ENCODE peak calls at places on chromosomes 5 and 9, in seven cellular contexts. One of them, this sample, is unnamed.
A peak's percentile ranks its signal among the peaks of the same experiment; 100 is the strongest.

GRCh38 chr5:138029944-138030343 is 2.9 kb downstream of the FAM13B start:
- DNase-seq in lower lobe of right lung: no peak
- DNase-seq in prostate gland: no peak
- DNase-seq in CD8-positive, alpha-beta T cell: no peak
- DNase-seq in A673: no peak
- DNase-seq in mucosa of descending colon: no peak
- DNase-seq in heart right ventricle: no peak
- DNase-seq in this sample: no peak

GRCh38 chr5:54743997-54744788 is 226.6 kb downstream of the SNX18 start:
- DNase-seq in lower lobe of right lung: peak; percentile 54
- DNase-seq in prostate gland: no peak
- DNase-seq in CD8-positive, alpha-beta T cell: peak; percentile 66
- DNase-seq in A673: peak; percentile 74
- DNase-seq in mucosa of descending colon: peak; percentile 35
- DNase-seq in heart right ventricle: no peak
- DNase-seq in this sample: no peak

GRCh38 chr5:55338810-55339243 is 31.0 kb downstream of the MTREX start:
- DNase-seq in lower lobe of right lung: no peak
- DNase-seq in prostate gland: no peak
- DNase-seq in CD8-positive, alpha-beta T cell: no peak
- DNase-seq in A673: no peak
- DNase-seq in mucosa of descending colon: no peak
- DNase-seq in heart right ventricle: no peak
- DNase-seq in this sample: no peak

GRCh38 chr9:536597-537511 is 304.6 kb upstream of the DMRT1 start:
- DNase-seq in lower lobe of right lung: no peak
- DNase-seq in prostate gland: no peak
- DNase-seq in CD8-positive, alpha-beta T cell: no peak
- DNase-seq in A673: no peak
- DNase-seq in mucosa of descending colon: no peak
- DNase-seq in heart right ventricle: no peak
- DNase-seq in this sample: no peak

GRCh38 chr5:308672-309271 is 12.7 kb upstream of the AHRR start:
- DNase-seq in lower lobe of right lung: no peak
- DNase-seq in prostate gland: no peak
- DNase-seq in CD8-positive, alpha-beta T cell: no peak
- DNase-seq in A673: peak; percentile 32
- DNase-seq in mucosa of descending colon: no peak
- DNase-seq in heart right ventricle: no peak
- DNase-seq in this sample: no peak

GRCh38 chr9:113650207-113651131 is 186.9 kb downstream of the RGS3 start:
- DNase-seq in lower lobe of right lung: no peak
- DNase-seq in prostate gland: no peak
- DNase-seq in CD8-positive, alpha-beta T cell: no peak
- DNase-seq in A673: no peak
- DNase-seq in mucosa of descending colon: no peak
- DNase-seq in heart right ventricle: no peak
- DNase-seq in this sample: no peak

GRCh38 chr5:59020611-59021285 is 437.9 kb downstream of the RAB3C start:
- DNase-seq in lower lobe of right lung: no peak
- DNase-seq in prostate gland: no peak
- DNase-seq in CD8-positive, alpha-beta T cell: no peak
- DNase-seq in A673: no peak
- DNase-seq in mucosa of descending colon: no peak
- DNase-seq in heart right ventricle: no peak
- DNase-seq in this sample: no peak

GRCh38 chr5:143826909-143827514 is 15.1 kb downstream of the HMHB1 start:
- DNase-seq in lower lobe of right lung: no peak
- DNase-seq in prostate gland: no peak
- DNase-seq in CD8-positive, alpha-beta T cell: no peak
- DNase-seq in A673: no peak
- DNase-seq in mucosa of descending colon: no peak
- DNase-seq in heart right ventricle: no peak
- DNase-seq in this sample: peak; percentile 19

GRCh38 chr5:37738057-37738691 is 101.7 kb downstream of the GDNF start:
- DNase-seq in lower lobe of right lung: no peak
- DNase-seq in prostate gland: no peak
- DNase-seq in CD8-positive, alpha-beta T cell: no peak
- DNase-seq in A673: peak; percentile 86
- DNase-seq in mucosa of descending colon: no peak
- DNase-seq in heart right ventricle: no peak
- DNase-seq in this sample: peak; percentile 75

GRCh38 chr5:43305948-43306563 is 7.2 kb downstream of the HMGCS1 start:
- DNase-seq in lower lobe of right lung: no peak
- DNase-seq in prostate gland: peak; percentile 50
- DNase-seq in CD8-positive, alpha-beta T cell: no peak
- DNase-seq in A673: peak; percentile 80
- DNase-seq in mucosa of descending colon: no peak
- DNase-seq in heart right ventricle: no peak
- DNase-seq in this sample: peak; percentile 46

GRCh38 chr5:97136471-97136870 is 5.9 kb downstream of the LIX1 start:
- DNase-seq in lower lobe of right lung: no peak
- DNase-seq in prostate gland: no peak
- DNase-seq in CD8-positive, alpha-beta T cell: no peak
- DNase-seq in A673: no peak
- DNase-seq in mucosa of descending colon: no peak
- DNase-seq in heart right ventricle: no peak
- DNase-seq in this sample: no peak

GRCh38 chr5:97135868-97136267 is 6.5 kb downstream of the LIX1 start:
- DNase-seq in lower lobe of right lung: no peak
- DNase-seq in prostate gland: no peak
- DNase-seq in CD8-positive, alpha-beta T cell: no peak
- DNase-seq in A673: no peak
- DNase-seq in mucosa of descending colon: no peak
- DNase-seq in heart right ventricle: no peak
- DNase-seq in this sample: no peak

GRCh38 chr5:97131139-97131710 is 11.2 kb downstream of the LIX1 start:
- DNase-seq in lower lobe of right lung: no peak
- DNase-seq in prostate gland: no peak
- DNase-seq in CD8-positive, alpha-beta T cell: no peak
- DNase-seq in A673: no peak
- DNase-seq in mucosa of descending colon: no peak
- DNase-seq in heart right ventricle: no peak
- DNase-seq in this sample: no peak

GRCh38 chr5:97133106-97133505 is 9.3 kb downstream of the LIX1 start:
- DNase-seq in lower lobe of right lung: no peak
- DNase-seq in prostate gland: no peak
- DNase-seq in CD8-positive, alpha-beta T cell: no peak
- DNase-seq in A673: no peak
- DNase-seq in mucosa of descending colon: no peak
- DNase-seq in heart right ventricle: no peak
- DNase-seq in this sample: no peak

DNA sequence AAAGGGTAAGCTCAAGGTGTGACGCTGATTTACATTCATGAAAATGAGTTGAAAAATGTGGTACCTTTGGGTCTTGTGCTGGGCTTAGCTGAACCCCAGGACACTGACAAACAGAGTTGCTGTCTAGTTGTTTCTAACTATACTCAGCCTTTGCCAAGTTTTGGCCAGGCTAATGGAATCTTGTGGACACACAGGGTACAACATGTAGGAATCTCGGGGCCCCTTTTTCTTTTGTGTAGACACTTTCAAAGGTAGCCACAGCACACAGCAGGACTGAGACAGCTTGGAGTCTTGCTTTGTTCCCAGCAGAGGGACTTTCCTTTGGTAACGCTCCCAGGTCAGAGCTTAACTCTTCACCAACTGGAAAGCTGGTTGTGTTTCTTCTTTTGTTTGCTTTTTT is 7.8 kb downstream of the LIX1 start:
- DNase-seq in lower lobe of right lung: no peak
- DNase-seq in prostate gland: no peak
- DNase-seq in CD8-positive, alpha-beta T cell: no peak
- DNase-seq in A673: no peak
- DNase-seq in mucosa of descending colon: no peak
- DNase-seq in heart right ventricle: no peak
- DNase-seq in this sample: no peak
- H3K4me3 ChIP-seq in lower lobe of right lung: no peak overlapping the region
- H3K4me3 ChIP-seq in prostate gland: no peak overlapping the region
- H3K4me3 ChIP-seq in CD8-positive, alpha-beta T cell: no peak overlapping the region
- H3K4me3 ChIP-seq in A673: no peak overlapping the region
- H3K4me3 ChIP-seq in mucosa of descending colon: no peak overlapping the region
- H3K4me3 ChIP-seq in heart right ventricle: no peak overlapping the region
- H3K4me3 ChIP-seq in this sample: no peak overlapping the region

DNA sequence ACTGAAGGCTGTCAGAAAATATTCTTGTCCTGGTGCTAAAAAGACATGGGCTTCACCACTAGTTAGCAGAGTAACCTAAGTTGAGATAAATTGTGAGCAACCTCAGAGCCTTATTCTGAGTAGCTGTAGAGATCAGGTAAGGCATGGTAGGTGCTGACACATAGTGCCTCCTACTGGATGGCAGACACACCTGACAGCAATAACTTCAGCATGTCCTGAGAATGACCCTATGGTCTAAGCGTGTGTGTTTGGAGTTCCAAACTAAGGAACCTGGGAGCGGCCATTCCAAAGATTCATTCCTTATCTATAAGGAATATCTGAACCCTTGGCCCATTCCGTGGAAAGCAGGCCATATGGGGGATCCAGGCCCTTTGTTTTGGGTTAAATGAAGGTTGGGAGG is 46.0 kb downstream of the SLC28A3 start:
- DNase-seq in lower lobe of right lung: no peak
- DNase-seq in prostate gland: no peak
- DNase-seq in CD8-positive, alpha-beta T cell: no peak
- DNase-seq in A673: no peak
- DNase-seq in mucosa of descending colon: no peak
- DNase-seq in heart right ventricle: no peak
- DNase-seq in this sample: no peak
- TF ChIP-seq CTCF in lower lobe of right lung: no peak
- TF ChIP-seq CTCF in prostate gland: no peak
- TF ChIP-seq CTCF in CD8-positive, alpha-beta T cell: no peak
- TF ChIP-seq CTCF in A673: peak; percentile 29
- TF ChIP-seq CTCF in mucosa of descending colon: no peak
- TF ChIP-seq CTCF in heart right ventricle: no peak
- TF ChIP-seq CTCF in this sample: peak; percentile 57

GRCh38 chr9:133863193-133863592 is 125.0 kb upstream of the SARDH start:
- DNase-seq in lower lobe of right lung: no peak
- DNase-seq in prostate gland: no peak
- DNase-seq in CD8-positive, alpha-beta T cell: no peak
- DNase-seq in A673: no peak
- DNase-seq in mucosa of descending colon: no peak
- DNase-seq in heart right ventricle: no peak
- DNase-seq in this sample: peak; percentile 75

GRCh38 chr9:133862585-133863041 is 124.5 kb upstream of the SARDH start:
- DNase-seq in lower lobe of right lung: peak; percentile 78
- DNase-seq in prostate gland: no peak
- DNase-seq in CD8-positive, alpha-beta T cell: no peak
- DNase-seq in A673: no peak
- DNase-seq in mucosa of descending colon: no peak
- DNase-seq in heart right ventricle: peak; percentile 45
- DNase-seq in this sample: no peak

GRCh38 chr9:133858771-133859170 is 120.6 kb upstream of the SARDH start:
- DNase-seq in lower lobe of right lung: no peak
- DNase-seq in prostate gland: no peak
- DNase-seq in CD8-positive, alpha-beta T cell: no peak
- DNase-seq in A673: no peak
- DNase-seq in mucosa of descending colon: no peak
- DNase-seq in heart right ventricle: no peak
- DNase-seq in this sample: no peak

GRCh38 chr9:133861692-133862091 is 123.5 kb upstream of the SARDH start:
- DNase-seq in lower lobe of right lung: no peak
- DNase-seq in prostate gland: no peak
- DNase-seq in CD8-positive, alpha-beta T cell: no peak
- DNase-seq in A673: no peak
- DNase-seq in mucosa of descending colon: no peak
- DNase-seq in heart right ventricle: no peak
- DNase-seq in this sample: no peak

GRCh38 chr9:133861103-133861502 is 123.0 kb upstream of the SARDH start:
- DNase-seq in lower lobe of right lung: no peak
- DNase-seq in prostate gland: no peak
- DNase-seq in CD8-positive, alpha-beta T cell: no peak
- DNase-seq in A673: no peak
- DNase-seq in mucosa of descending colon: no peak
- DNase-seq in heart right ventricle: no peak
- DNase-seq in this sample: no peak
- H3K4me3 ChIP-seq in lower lobe of right lung: no peak overlapping the region
- H3K4me3 ChIP-seq in prostate gland: no peak overlapping the region
- H3K4me3 ChIP-seq in CD8-positive, alpha-beta T cell: no peak overlapping the region
- H3K4me3 ChIP-seq in A673: no peak overlapping the region
- H3K4me3 ChIP-seq in mucosa of descending colon: no peak overlapping the region
- H3K4me3 ChIP-seq in heart right ventricle: no peak overlapping the region
- H3K4me3 ChIP-seq in this sample: no peak overlapping the region

GRCh38 chr5:157323107-157323706 is 57.3 kb downstream of the CYFIP2 start:
- DNase-seq in lower lobe of right lung: no peak
- DNase-seq in prostate gland: no peak
- DNase-seq in CD8-positive, alpha-beta T cell: no peak
- DNase-seq in A673: no peak
- DNase-seq in mucosa of descending colon: no peak
- DNase-seq in heart right ventricle: no peak
- DNase-seq in this sample: no peak
- TF ChIP-seq CTCF in lower lobe of right lung: no peak
- TF ChIP-seq CTCF in prostate gland: no peak
- TF ChIP-seq CTCF in CD8-positive, alpha-beta T cell: peak; percentile 16
- TF ChIP-seq CTCF in A673: peak; percentile 50
- TF ChIP-seq CTCF in mucosa of descending colon: no peak
- TF ChIP-seq CTCF in heart right ventricle: no peak
- TF ChIP-seq CTCF in this sample: no peak

GRCh38 chr5:128197911-128198522 is 114.5 kb downstream of the SLC12A2 start:
- DNase-seq in lower lobe of right lung: no peak
- DNase-seq in prostate gland: no peak
- DNase-seq in CD8-positive, alpha-beta T cell: no peak
- DNase-seq in A673: no peak
- DNase-seq in mucosa of descending colon: no peak
- DNase-seq in heart right ventricle: no peak
- DNase-seq in this sample: no peak

GRCh38 chr5:128199611-128200010 is 116.0 kb downstream of the SLC12A2 start:
- DNase-seq in lower lobe of right lung: no peak
- DNase-seq in prostate gland: no peak
- DNase-seq in CD8-positive, alpha-beta T cell: no peak
- DNase-seq in A673: no peak
- DNase-seq in mucosa of descending colon: no peak
- DNase-seq in heart right ventricle: no peak
- DNase-seq in this sample: no peak

GRCh38 chr5:128199104-128199503 is 115.5 kb downstream of the SLC12A2 start:
- DNase-seq in lower lobe of right lung: no peak
- DNase-seq in prostate gland: peak; percentile 21
- DNase-seq in CD8-positive, alpha-beta T cell: no peak
- DNase-seq in A673: no peak
- DNase-seq in mucosa of descending colon: no peak
- DNase-seq in heart right ventricle: no peak
- DNase-seq in this sample: peak; percentile 96

GRCh38 chr5:128202320-128202719 is 118.8 kb downstream of the SLC12A2 start:
- DNase-seq in lower lobe of right lung: no peak
- DNase-seq in prostate gland: no peak
- DNase-seq in CD8-positive, alpha-beta T cell: no peak
- DNase-seq in A673: no peak
- DNase-seq in mucosa of descending colon: no peak
- DNase-seq in heart right ventricle: no peak
- DNase-seq in this sample: no peak

GRCh38 chr5:128201065-128201926 is 117.7 kb downstream of the SLC12A2 start:
- DNase-seq in lower lobe of right lung: peak; percentile 87
- DNase-seq in prostate gland: peak; percentile 87
- DNase-seq in CD8-positive, alpha-beta T cell: peak; percentile 78
- DNase-seq in A673: peak; percentile 69
- DNase-seq in mucosa of descending colon: peak; percentile 93
- DNase-seq in heart right ventricle: peak; percentile 78
- DNase-seq in this sample: peak; percentile 39
- H3K4me3 ChIP-seq in lower lobe of right lung: peak overlapping the region; percentile 32
- H3K4me3 ChIP-seq in prostate gland: peak overlapping the region; percentile 14
- H3K4me3 ChIP-seq in CD8-positive, alpha-beta T cell: no peak overlapping the region
- H3K4me3 ChIP-seq in A673: peak overlapping the region; percentile 28
- H3K4me3 ChIP-seq in mucosa of descending colon: no peak overlapping the region
- H3K4me3 ChIP-seq in heart right ventricle: peak overlapping the region; percentile 17
- H3K4me3 ChIP-seq in this sample: peak overlapping the region; percentile 8

GRCh38 chr5:123273984-123274383 is 149.2 kb downstream of the CEP120 start:
- DNase-seq in lower lobe of right lung: no peak
- DNase-seq in prostate gland: no peak
- DNase-seq in CD8-positive, alpha-beta T cell: no peak
- DNase-seq in A673: no peak
- DNase-seq in mucosa of descending colon: no peak
- DNase-seq in heart right ventricle: no peak
- DNase-seq in this sample: no peak
- TF ChIP-seq CTCF in lower lobe of right lung: peak; percentile 22
- TF ChIP-seq CTCF in prostate gland: no peak
- TF ChIP-seq CTCF in CD8-positive, alpha-beta T cell: no peak
- TF ChIP-seq CTCF in A673: peak; percentile 29
- TF ChIP-seq CTCF in mucosa of descending colon: no peak
- TF ChIP-seq CTCF in heart right ventricle: no peak
- TF ChIP-seq CTCF in this sample: peak; percentile 51